ENCODE peak calls at places on chromosomes 5 and 9, in eight cellular contexts. U, L, V, D, P, J, O and C are unnamed samples.
A peak's percentile ranks its signal among the peaks of the same experiment; 100 is the strongest.

GRCh38 chr5:29077451-29077850 is 2039.1 kb upstream of the CDH9 start:
- DNase-seq in U (no peak), L (no peak), V (no peak), D (no peak), P (peak; percentile 1), J (no peak), O (no peak), C (no peak)

GRCh38 chr9:110891760-110892159 is 146.5 kb downstream of the LPAR1 start:
- DNase-seq in U (no peak), L (no peak), V (no peak), D (no peak), P (peak; percentile 35), J (peak; percentile 74), O (no peak), C (no peak)

GRCh38 chr5:15807861-15808260 is 307.9 kb downstream of the FBXL7 start:
- DNase-seq in U (no peak), L (no peak), V (no peak), D (no peak), P (peak; percentile 68), J (peak; percentile 70), O (no peak), C (no peak)

GRCh38 chr9:107144475-107144874 is 138.6 kb upstream of the RAD23B start:
- DNase-seq in U (no peak), L (no peak), V (no peak), D (no peak), P (no peak), J (no peak), O (no peak), C (no peak)

GRCh38 chr5:136731241-136731885 is 366.0 kb upstream of the TRPC7 start:
- DNase-seq in U (no peak), L (no peak), V (no peak), D (no peak), P (no peak), J (no peak), O (no peak), C (no peak)

GRCh38 chr5:59615272-59615671 is 278.3 kb downstream of the PDE4D start:
- DNase-seq in U (no peak), L (no peak), V (no peak), D (no peak), P (peak; percentile 55), J (peak; percentile 38), O (no peak), C (no peak)

GRCh38 chr5:125560476-125561225 is 814.2 kb upstream of the ZNF608 start:
- DNase-seq in U (no peak), L (no peak), V (no peak), D (no peak), P (peak; percentile 78), J (peak; percentile 47), O (no peak), C (no peak)

GRCh38 chr5:74232281-74232680 is 408.2 kb downstream of the ENC1 start:
- DNase-seq in U (no peak), L (no peak), V (peak; percentile 59), D (no peak), P (peak; percentile 92), J (peak; percentile 92), O (no peak), C (no peak)

GRCh38 chr5:43288269-43288831 is 24.9 kb downstream of the HMGCS1 start:
- DNase-seq in U (no peak), L (no peak), V (no peak), D (no peak), P (no peak), J (no peak), O (no peak), C (no peak)

GRCh38 chr5:150662731-150663516 is 1.9 kb downstream of the MYOZ3 start:
- DNase-seq in U (no peak), L (no peak), V (no peak), D (no peak), P (no peak), J (no peak), O (no peak), C (no peak)

GRCh38 chr9:84297162-84297821 is 43.3 kb downstream of the SLC28A3 start:
- DNase-seq in U (no peak), L (no peak), V (peak; percentile 55), D (no peak), P (peak; percentile 71), J (peak; percentile 57), O (no peak), C (no peak)

GRCh38 chr9:20582150-20582549 is 40.1 kb downstream of the MLLT3 start:
- DNase-seq in U (no peak), L (no peak), V (no peak), D (no peak), P (no peak), J (no peak), O (no peak), C (no peak)

GRCh38 chr5:180154821-180155220 is 54.2 kb downstream of the RASGEF1C start:
- DNase-seq in U (no peak), L (no peak), V (no peak), D (no peak), P (no peak), J (no peak), O (no peak), C (peak; percentile 5)

DNA sequence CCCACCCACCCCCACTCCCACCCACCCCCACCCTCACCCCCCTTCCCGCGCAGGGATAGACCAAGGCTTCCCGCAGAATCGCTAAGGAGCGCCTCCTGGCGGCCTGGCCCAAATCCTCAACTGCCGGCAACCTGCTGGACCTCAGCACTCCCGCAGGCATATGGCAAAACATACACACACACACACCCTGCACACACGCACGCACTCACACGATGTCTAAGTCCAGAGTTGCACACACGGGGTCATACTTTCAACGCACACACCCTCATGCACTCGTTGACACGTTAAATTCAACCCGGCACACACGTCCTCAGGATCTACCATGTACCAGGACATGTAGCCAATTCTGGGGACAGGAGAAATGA is 1.7 kb downstream of the CPLX2 start:
- DNase-seq in U (no peak), L (no peak), V (no peak), D (no peak), P (no peak), J (no peak), O (peak; percentile 33), C (no peak)
- TF ChIP-seq CTCF in U (no peak), L (no peak), V (peak; percentile 18), D (no peak), P (peak; percentile 18), J (peak; percentile 32), O (peak; percentile 46), C (no peak)

GRCh38 chr5:111072949-111073682 is 1.6 kb downstream of the TSLP start:
- DNase-seq in U (no peak), L (peak; percentile 38), V (no peak), D (peak; percentile 37), P (peak; percentile 47), J (peak; percentile 20), O (peak; percentile 80), C (peak; percentile 61)
- TF ChIP-seq CTCF in U (no peak), L (no peak), V (peak; percentile 37), D (no peak), P (no peak), J (no peak), O (no peak), C (no peak)

GRCh38 chr9:89187950-89188349 is 9.3 kb upstream of the SHC3 start:
- DNase-seq in U (no peak), L (no peak), V (no peak), D (no peak), P (no peak), J (no peak), O (no peak), C (no peak)

GRCh38 chr9:89194381-89195114 is 15.9 kb upstream of the SHC3 start:
- DNase-seq in U (no peak), L (no peak), V (no peak), D (no peak), P (no peak), J (no peak), O (no peak), C (no peak)

GRCh38 chr9:89189215-89189614 is 10.6 kb upstream of the SHC3 start:
- DNase-seq in U (no peak), L (no peak), V (no peak), D (no peak), P (peak; percentile 35), J (no peak), O (no peak), C (no peak)

GRCh38 chr9:89187541-89187940 is 8.9 kb upstream of the SHC3 start:
- DNase-seq in U (no peak), L (no peak), V (no peak), D (no peak), P (no peak), J (no peak), O (no peak), C (no peak)

GRCh38 chr9:89191004-89191403 is 12.4 kb upstream of the SHC3 start:
- DNase-seq in U (no peak), L (no peak), V (no peak), D (no peak), P (no peak), J (no peak), O (no peak), C (no peak)
- TF ChIP-seq CTCF in U (no peak), L (no peak), V (no peak), D (no peak), P (no peak), J (no peak), O (no peak), C (no peak)

GRCh38 chr9:109310486-109310901 is 10.4 kb downstream of the EPB41L4B start:
- DNase-seq in U (no peak), L (no peak), V (no peak), D (no peak), P (peak; percentile 71), J (no peak), O (no peak), C (no peak)

GRCh38 chr9:109312783-109313182 is 8.1 kb downstream of the EPB41L4B start:
- DNase-seq in U (no peak), L (no peak), V (no peak), D (no peak), P (no peak), J (no peak), O (no peak), C (no peak)

GRCh38 chr9:109311281-109311680 is 9.6 kb downstream of the EPB41L4B start:
- DNase-seq in U (no peak), L (no peak), V (no peak), D (no peak), P (peak; percentile 60), J (no peak), O (no peak), C (no peak)

GRCh38 chr9:109313351-109313750 is 7.5 kb downstream of the EPB41L4B start:
- DNase-seq in U (no peak), L (no peak), V (no peak), D (no peak), P (no peak), J (no peak), O (no peak), C (peak; percentile 43)

DNA sequence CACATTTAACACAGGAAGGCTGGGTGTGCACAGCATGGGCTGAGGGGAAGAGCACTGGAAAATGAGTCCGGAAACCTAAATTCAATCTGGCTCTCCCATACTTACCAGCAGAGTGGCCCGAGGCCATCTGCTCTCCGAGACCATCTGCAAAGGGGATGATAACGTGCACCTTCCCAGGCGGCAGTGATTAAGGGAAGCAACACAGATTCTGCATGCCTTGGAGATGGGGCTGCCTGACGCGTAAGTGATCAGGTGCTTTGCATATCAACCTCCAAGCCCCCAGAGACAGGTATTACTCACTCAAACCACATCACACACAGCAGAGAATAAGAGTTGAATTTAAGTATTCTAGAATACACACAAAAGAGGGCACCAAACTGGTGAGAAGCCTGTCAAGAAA is 9.1 kb downstream of the EPB41L4B start:
- DNase-seq in U (no peak), L (no peak), V (no peak), D (no peak), P (peak; percentile 60), J (no peak), O (peak; percentile 9), C (no peak)
- TF ChIP-seq CTCF in U (no peak), L (no peak), V (no peak), D (no peak), P (no peak), J (no peak), O (no peak), C (no peak)